ENCODE peak calls at places on chromosomes 7 and 10, in four cellular contexts. One of them, this sample, is unnamed. For H3K9me3, the result is how much of the 10 kb centered on the place peaks cover.

GRCh38 chr7:28371846-28372245 is 40.5 kb upstream of the CREB5 start:
- DNase-seq in psoas muscle: no peak
- DNase-seq in neural progenitor cell: no peak
- DNase-seq in gastrocnemius medialis: no peak
- DNase-seq in this sample: no peak

GRCh38 chr7:140506788-140507464 is 27.6 kb upstream of the MKRN1 start:
- DNase-seq in gastrocnemius medialis: peak
- DNase-seq in neural progenitor cell: peak
- DNase-seq in psoas muscle: peak
- DNase-seq in this sample: no peak

GRCh38 chr10:35398355-35398754 is 62.0 kb downstream of the CCNY start:
- DNase-seq in gastrocnemius medialis: no peak
- DNase-seq in neural progenitor cell: no peak
- DNase-seq in psoas muscle: no peak
- DNase-seq in this sample: no peak

GRCh38 chr10:71089162-71089561 is 123.2 kb upstream of the UNC5B start:
- DNase-seq in gastrocnemius medialis: no peak
- DNase-seq in psoas muscle: no peak
- DNase-seq in neural progenitor cell: no peak
- DNase-seq in this sample: no peak

GRCh38 chr10:132961864-132962622 is 19.7 kb upstream of the CFAP46 start:
- DNase-seq in neural progenitor cell: peak
- DNase-seq in gastrocnemius medialis: no peak
- DNase-seq in psoas muscle: peak
- DNase-seq in this sample: no peak

GRCh38 chr10:98260350-98260749 is 7.6 kb downstream of the LOXL4 start:
- DNase-seq in psoas muscle: no peak
- DNase-seq in gastrocnemius medialis: no peak
- DNase-seq in neural progenitor cell: no peak
- DNase-seq in this sample: no peak

GRCh38 chr7:158073845-158074840 is 513.5 kb downstream of the PTPRN2 start:
- DNase-seq in psoas muscle: no peak
- DNase-seq in gastrocnemius medialis: no peak
- DNase-seq in neural progenitor cell: no peak
- DNase-seq in this sample: no peak

GRCh38 chr7:2104107-2104710 is 128.5 kb downstream of the MAD1L1 start:
- DNase-seq in neural progenitor cell: peak
- DNase-seq in gastrocnemius medialis: peak
- DNase-seq in psoas muscle: peak
- DNase-seq in this sample: peak

GRCh38 chr10:123621910-123622309 is 44.2 kb upstream of the GPR26 start:
- DNase-seq in gastrocnemius medialis: no peak
- DNase-seq in psoas muscle: no peak
- DNase-seq in neural progenitor cell: no peak
- DNase-seq in this sample: no peak

GRCh38 chr10:42802889-42803288 is 20.3 kb downstream of the BMS1 start:
- DNase-seq in neural progenitor cell: no peak
- DNase-seq in psoas muscle: no peak
- DNase-seq in gastrocnemius medialis: no peak
- DNase-seq in this sample: no peak

GRCh38 chr7:54663603-54664234 is 95.3 kb downstream of the SEC61G start:
- DNase-seq in psoas muscle: no peak
- DNase-seq in gastrocnemius medialis: no peak
- DNase-seq in neural progenitor cell: no peak
- DNase-seq in this sample: no peak

GRCh38 chr10:52621635-52622079 is 150.9 kb downstream of the MBL2 start:
- DNase-seq in gastrocnemius medialis: no peak
- DNase-seq in psoas muscle: no peak
- DNase-seq in neural progenitor cell: no peak
- DNase-seq in this sample: no peak

GRCh38 chr10:11162828-11163599 is 145.3 kb downstream of the CELF2 start:
- DNase-seq in neural progenitor cell: no peak
- DNase-seq in gastrocnemius medialis: peak
- DNase-seq in psoas muscle: peak
- DNase-seq in this sample: peak

GRCh38 chr10:20114179-20114578 is 297.9 kb downstream of the PLXDC2 start:
- DNase-seq in psoas muscle: no peak
- DNase-seq in neural progenitor cell: no peak
- DNase-seq in gastrocnemius medialis: no peak
- DNase-seq in this sample: no peak

GRCh38 chr7:57204411-57204811 is 72.2 kb upstream of the ZNF479 start:
- DNase-seq in gastrocnemius medialis: no peak
- DNase-seq in psoas muscle: no peak
- DNase-seq in neural progenitor cell: no peak
- DNase-seq in this sample: no peak

GRCh38 chr10:86795353-86795752 is 38.9 kb downstream of the BMPR1A start:
- DNase-seq in neural progenitor cell: peak
- DNase-seq in gastrocnemius medialis: no peak
- DNase-seq in psoas muscle: no peak
- DNase-seq in this sample: no peak

GRCh38 chr7:155830961-155831806 is 18.9 kb upstream of the SHH start:
- DNase-seq in neural progenitor cell: no peak
- DNase-seq in psoas muscle: no peak
- DNase-seq in gastrocnemius medialis: no peak
- DNase-seq in this sample: no peak

GRCh38 chr10:43312612-43313011 is 45.7 kb upstream of the RASGEF1A start:
- DNase-seq in gastrocnemius medialis: no peak
- DNase-seq in psoas muscle: no peak
- DNase-seq in neural progenitor cell: no peak
- DNase-seq in this sample: no peak

GRCh38 chr10:128494665-128495064 is 368.4 kb upstream of the MKI67 start:
- DNase-seq in gastrocnemius medialis: no peak
- DNase-seq in neural progenitor cell: no peak
- DNase-seq in psoas muscle: no peak
- DNase-seq in this sample: no peak

GRCh38 chr10:75302029-75302428 is 66.3 kb upstream of the COMTD1 start:
- DNase-seq in gastrocnemius medialis: no peak
- DNase-seq in neural progenitor cell: no peak
- DNase-seq in psoas muscle: no peak
- DNase-seq in this sample: no peak

GRCh38 chr7:112723416-112723815 is 66.8 kb downstream of the TMEM168 start:
- DNase-seq in gastrocnemius medialis: no peak
- DNase-seq in psoas muscle: no peak
- DNase-seq in neural progenitor cell: no peak
- DNase-seq in this sample: no peak

GRCh38 chr10:131452926-131453771 is 141.6 kb upstream of the TCERG1L start:
- DNase-seq in gastrocnemius medialis: no peak
- DNase-seq in psoas muscle: peak
- DNase-seq in neural progenitor cell: peak
- DNase-seq in this sample: no peak

GRCh38 chr7:374706-375490 is 84.9 kb downstream of the FOXL3 start:
- DNase-seq in psoas muscle: peak
- DNase-seq in gastrocnemius medialis: peak
- DNase-seq in neural progenitor cell: no peak
- DNase-seq in this sample: peak

GRCh38 chr10:107214261-107214660 is 49.8 kb upstream of the SORCS1 start:
- DNase-seq in psoas muscle: no peak
- DNase-seq in neural progenitor cell: no peak
- DNase-seq in gastrocnemius medialis: no peak
- DNase-seq in this sample: no peak

GRCh38 chr7:34823650-34824258 is 165.7 kb downstream of the NPSR1 start:
- DNase-seq in gastrocnemius medialis: no peak
- DNase-seq in neural progenitor cell: peak
- DNase-seq in psoas muscle: peak
- DNase-seq in this sample: no peak

GRCh38 chr10:91391915-91392314 is 18.2 kb upstream of the HECTD2 start:
- DNase-seq in gastrocnemius medialis: no peak
- DNase-seq in psoas muscle: no peak
- DNase-seq in neural progenitor cell: no peak
- DNase-seq in this sample: no peak

GRCh38 chr10:14624600-14624999 is 150.1 kb downstream of the FAM107B start:
- DNase-seq in gastrocnemius medialis: no peak
- DNase-seq in neural progenitor cell: no peak
- DNase-seq in psoas muscle: no peak
- DNase-seq in this sample: no peak

GRCh38 chr7:139820089-139820488 is 9.0 kb upstream of the TBXAS1 start:
- DNase-seq in psoas muscle: no peak
- DNase-seq in neural progenitor cell: no peak
- DNase-seq in gastrocnemius medialis: no peak
- DNase-seq in this sample: no peak

GRCh38 chr7:99499356-99499712 is 747 bp downstream of the ZNF394 start:
- DNase-seq in neural progenitor cell: no peak
- DNase-seq in psoas muscle: no peak
- DNase-seq in gastrocnemius medialis: no peak
- DNase-seq in this sample: no peak

GRCh38 chr10:105347487-105347886 is 706.4 kb downstream of the SORCS3 start:
- DNase-seq in psoas muscle: no peak
- DNase-seq in neural progenitor cell: no peak
- DNase-seq in gastrocnemius medialis: no peak
- DNase-seq in this sample: no peak

GRCh38 chr7:69654381-69654780 is 56.1 kb downstream of the AUTS2 start:
- DNase-seq in psoas muscle: peak
- DNase-seq in gastrocnemius medialis: peak
- DNase-seq in neural progenitor cell: no peak
- DNase-seq in this sample: no peak

GRCh38 chr10:132169766-132170560 is 16.8 kb upstream of the DPYSL4 start:
- DNase-seq in psoas muscle: no peak
- DNase-seq in neural progenitor cell: no peak
- DNase-seq in gastrocnemius medialis: no peak
- DNase-seq in this sample: no peak

GRCh38 chr10:32950457-32951109 is 7.4 kb downstream of the ITGB1 start:
- DNase-seq in neural progenitor cell: peak
- DNase-seq in psoas muscle: no peak
- DNase-seq in gastrocnemius medialis: no peak
- DNase-seq in this sample: no peak
- H3K4me3 ChIP-seq in neural progenitor cell: peak
- H3K4me3 ChIP-seq in psoas muscle: no peak
- H3K4me3 ChIP-seq in gastrocnemius medialis: no peak
- H3K4me3 ChIP-seq in this sample: no peak

GRCh38 chr7:40760293-40760964 is 625.6 kb downstream of the SUGCT start:
- DNase-seq in gastrocnemius medialis: no peak
- DNase-seq in psoas muscle: no peak
- DNase-seq in neural progenitor cell: no peak
- DNase-seq in this sample: no peak

GRCh38 chr7:40763319-40764287 is 628.8 kb downstream of the SUGCT start:
- DNase-seq in gastrocnemius medialis: no peak
- DNase-seq in psoas muscle: no peak
- DNase-seq in neural progenitor cell: no peak
- DNase-seq in this sample: no peak

GRCh38 chr7:40760997-40761396 is 626.2 kb downstream of the SUGCT start:
- DNase-seq in gastrocnemius medialis: no peak
- DNase-seq in psoas muscle: no peak
- DNase-seq in neural progenitor cell: no peak
- DNase-seq in this sample: no peak

GRCh38 chr7:40758590-40758989 is 623.8 kb downstream of the SUGCT start:
- DNase-seq in psoas muscle: no peak
- DNase-seq in neural progenitor cell: peak
- DNase-seq in gastrocnemius medialis: no peak
- DNase-seq in this sample: no peak

DNA sequence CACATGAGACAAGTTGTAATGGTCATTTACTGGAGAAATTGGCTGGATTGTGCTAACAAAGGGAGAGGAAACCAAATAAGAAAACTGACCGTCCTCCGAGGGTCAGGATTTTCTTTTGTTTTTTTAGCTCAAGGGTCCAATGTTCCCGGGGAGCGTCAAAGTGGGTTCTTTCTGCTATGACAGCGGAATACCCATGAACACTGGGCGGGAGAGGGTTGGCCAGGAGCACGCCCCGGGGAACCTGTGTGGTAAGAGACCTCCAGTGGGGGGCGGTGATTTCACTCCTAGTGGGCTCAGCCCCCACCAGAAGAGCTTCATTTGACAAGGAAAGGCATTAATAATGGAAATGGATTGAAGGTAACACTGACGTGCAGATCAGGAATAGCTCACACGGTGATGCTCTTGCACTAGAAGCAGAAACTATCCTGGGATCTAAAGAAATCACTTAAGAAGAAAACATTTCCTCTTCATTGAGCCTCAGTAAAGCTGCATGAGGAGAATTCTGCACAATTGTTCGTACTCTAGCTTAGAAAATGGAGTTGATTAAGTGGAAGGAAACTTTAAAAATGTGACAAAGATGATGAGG is 627.0 kb downstream of the SUGCT start:
- DNase-seq in psoas muscle: no peak
- DNase-seq in gastrocnemius medialis: no peak
- DNase-seq in neural progenitor cell: no peak
- DNase-seq in this sample: no peak
- TF ChIP-seq CTCF in psoas muscle: no peak
- TF ChIP-seq CTCF in gastrocnemius medialis: no peak
- TF ChIP-seq CTCF in neural progenitor cell: peak
- TF ChIP-seq CTCF in this sample: no peak

DNA sequence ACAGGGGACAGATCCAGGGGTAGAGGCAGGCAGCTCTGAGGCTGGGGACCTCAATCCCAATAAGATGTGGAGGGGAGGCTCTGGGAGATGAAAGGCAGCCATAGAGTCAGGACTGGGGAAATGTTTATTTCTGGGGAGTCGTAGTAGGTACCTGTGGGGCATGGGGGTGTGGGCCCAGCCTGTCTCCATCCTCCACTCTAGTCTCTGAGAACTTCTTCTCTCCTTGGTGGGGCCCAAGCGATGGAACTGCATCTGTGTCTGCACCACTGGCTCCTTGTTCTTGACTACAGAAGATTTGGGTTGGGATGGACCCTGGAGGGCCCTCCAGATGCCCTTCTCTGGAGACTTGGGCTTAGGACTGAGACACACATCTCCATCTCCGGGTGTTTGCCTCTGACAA is 953.9 kb upstream of the ZNF722 start:
- DNase-seq in neural progenitor cell: no peak
- DNase-seq in gastrocnemius medialis: no peak
- DNase-seq in psoas muscle: no peak
- DNase-seq in this sample: no peak
- H3K9me3 ChIP-seq in neural progenitor cell: half or more
- H3K9me3 ChIP-seq in gastrocnemius medialis: under half
- H3K9me3 ChIP-seq in psoas muscle: under half
- H3K9me3 ChIP-seq in this sample: under half

GRCh38 chr10:21315321-21316220 is 209.9 kb downstream of the SKIDA1 start:
- DNase-seq in gastrocnemius medialis: peak
- DNase-seq in neural progenitor cell: peak
- DNase-seq in psoas muscle: peak
- DNase-seq in this sample: peak

GRCh38 chr10:21314906-21315305 is 210.6 kb downstream of the SKIDA1 start:
- DNase-seq in psoas muscle: no peak
- DNase-seq in neural progenitor cell: peak
- DNase-seq in gastrocnemius medialis: no peak
- DNase-seq in this sample: no peak

GRCh38 chr10:21314234-21314633 is 211.2 kb downstream of the SKIDA1 start:
- DNase-seq in neural progenitor cell: peak
- DNase-seq in gastrocnemius medialis: no peak
- DNase-seq in psoas muscle: no peak
- DNase-seq in this sample: no peak

GRCh38 chr10:21311426-21311825 is 214.1 kb downstream of the SKIDA1 start:
- DNase-seq in psoas muscle: no peak
- DNase-seq in gastrocnemius medialis: no peak
- DNase-seq in neural progenitor cell: no peak
- DNase-seq in this sample: no peak

DNA sequence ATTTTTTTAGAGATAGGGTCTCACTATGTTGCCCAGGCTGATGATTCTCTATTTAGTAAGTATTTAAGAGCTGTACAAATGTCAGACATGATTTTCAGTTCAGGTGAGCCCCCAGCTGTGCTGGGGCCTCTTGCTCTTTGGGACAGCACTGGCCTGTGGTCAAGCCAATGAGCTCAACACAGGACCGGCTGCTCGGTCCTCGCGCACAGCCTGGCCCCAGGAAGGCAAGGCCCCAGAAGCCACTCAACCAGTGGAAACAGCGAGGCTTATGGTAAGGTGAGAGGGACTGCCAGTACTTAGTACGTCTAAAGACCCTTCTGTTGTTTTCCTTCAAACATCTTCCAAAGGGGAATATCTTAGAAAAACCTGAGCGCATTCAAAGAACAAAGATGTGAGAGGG is 211.8 kb downstream of the SKIDA1 start:
- DNase-seq in gastrocnemius medialis: no peak
- DNase-seq in psoas muscle: no peak
- DNase-seq in neural progenitor cell: no peak
- DNase-seq in this sample: no peak
- H3K4me3 ChIP-seq in gastrocnemius medialis: no peak
- H3K4me3 ChIP-seq in psoas muscle: no peak
- H3K4me3 ChIP-seq in neural progenitor cell: no peak
- H3K4me3 ChIP-seq in this sample: no peak